ENCODE peak calls at places on chromosomes 3 and 15, in four cellular contexts. L, R, D and S are unnamed samples.

GRCh38 chr3:46700772-46701171 is 420 bp upstream of the TMIE start:
- DNase-seq in L (no peak), R (no peak), D (no peak), S (no peak)

GRCh38 chr15:92808611-92809063 is 91.5 kb upstream of the CHD2 start:
- DNase-seq in L (peak; percentile 76), R (peak; percentile 60), D (no peak), S (peak; percentile 66)

GRCh38 chr15:39110336-39110735 is 470.5 kb upstream of the THBS1 start:
- DNase-seq in L (peak; percentile 76), R (peak; percentile 31), D (no peak), S (no peak)

GRCh38 chr15:69343133-69343532 is 44.4 kb downstream of the PAQR5 start:
- DNase-seq in L (no peak), R (no peak), D (no peak), S (no peak)

GRCh38 chr3:46829699-46830208 is 33.5 kb downstream of the MYL3 start:
- DNase-seq in L (no peak), R (no peak), D (no peak), S (no peak)

GRCh38 chr3:184461219-184461618 is 81.4 kb downstream of the CHRD start:
- DNase-seq in L (no peak), R (no peak), D (no peak), S (no peak)

GRCh38 chr3:32237670-32238026 is 832 bp upstream of the CMTM8 start:
- DNase-seq in L (no peak), R (no peak), D (no peak), S (no peak)

GRCh38 chr15:74040115-74040850 is 42.1 kb downstream of the GOLGA6A start:
- DNase-seq in L (peak; percentile 98), R (peak; percentile 97), D (peak; percentile 91), S (peak; percentile 67)

GRCh38 chr3:179702271-179702947 is 49.6 kb downstream of the USP13 start:
- DNase-seq in L (no peak), R (no peak), D (no peak), S (no peak)

GRCh38 chr15:57302640-57303257 is 73.6 kb upstream of the CGNL1 start:
- DNase-seq in L (no peak), R (no peak), D (no peak), S (no peak)

GRCh38 chr3:184177767-184178306 is 3.2 kb downstream of the AP2M1 start:
- DNase-seq in L (no peak), R (no peak), D (no peak), S (no peak)

GRCh38 chr15:34084086-34084485 is 17.6 kb downstream of the EMC7 start:
- DNase-seq in L (peak; percentile 46), R (peak; percentile 62), D (no peak), S (peak; percentile 62)

GRCh38 chr15:67839358-67839928 is 402 bp downstream of the RNU6-1 start:
- DNase-seq in L (peak; percentile 43), R (peak; percentile 65), D (no peak), S (peak; percentile 65)

GRCh38 chr15:100592898-100593297 is 9.1 kb downstream of the LINS1 start:
- DNase-seq in L (no peak), R (peak; percentile 46), D (peak; percentile 34), S (peak; percentile 68)

GRCh38 chr3:54660599-54661210 is 267.2 kb downstream of the LRTM1 start:
- DNase-seq in L (peak; percentile 54), R (no peak), D (no peak), S (no peak)